ENCODE peak calls at places on chromosomes 13 and 19, in eight cellular contexts. C is ascending aorta, L is colonic mucosa, U is HFFc6, O is AG04450, Q is neural crest cell, A is transverse colon, G is H1. P is an unnamed sample.
A peak's percentile ranks its signal among the peaks of the same experiment; 100 is the strongest.

GRCh38 chr13:112802808-112803207 is 113.0 kb downstream of the ATP11A start:
- DNase-seq in C (no peak), L (no peak), U (no peak), O (no peak), Q (no peak), A (no peak), G (no peak), P (no peak)

GRCh38 chr19:1883784-1884183 is 1.5 kb downstream of the ABHD17A start:
- DNase-seq in C (no peak), L (no peak), U (no peak), O (no peak), Q (no peak), A (no peak), G (no peak), P (no peak)

GRCh38 chr19:52742516-52742915 is 7.7 kb upstream of the ZNF611 start:
- DNase-seq in C (no peak), L (no peak), U (no peak), O (no peak), Q (no peak), A (no peak), G (no peak), P (no peak)

GRCh38 chr19:11100064-11100463 is 10.8 kb downstream of the LDLR start:
- DNase-seq in C (no peak), L (no peak), U (no peak), O (no peak), Q (no peak), A (no peak), G (no peak), P (no peak)

GRCh38 chr19:30225615-30226463 is 146.3 kb upstream of the ZNF536 start:
- DNase-seq in C (no peak), L (no peak), U (no peak), O (no peak), Q (peak; percentile 6), A (no peak), G (no peak), P (no peak)

GRCh38 chr13:37386276-37386675 is 212.3 kb downstream of the POSTN start:
- DNase-seq in C (no peak), L (no peak), U (peak; percentile 45), O (no peak), Q (no peak), A (no peak), G (no peak), P (no peak)

GRCh38 chr13:78197231-78197630 is 278.6 kb upstream of the EDNRB start:
- DNase-seq in C (no peak), L (no peak), U (no peak), O (no peak), Q (no peak), A (no peak), G (no peak), P (no peak)

GRCh38 chr19:5799247-5800241 is 5.3 kb upstream of the NRTN start:
- DNase-seq in C (no peak), L (peak; percentile 45), U (no peak), O (no peak), Q (no peak), A (no peak), G (no peak), P (no peak)

GRCh38 chr19:43351998-43352746 is 1.3 kb upstream of the CD177 start:
- DNase-seq in C (no peak), L (no peak), U (no peak), O (no peak), Q (no peak), A (no peak), G (no peak), P (no peak)

GRCh38 chr13:88670509-88670908 is 999.3 kb downstream of the SLITRK5 start:
- DNase-seq in C (no peak), L (no peak), U (no peak), O (no peak), Q (no peak), A (no peak), G (no peak), P (no peak)

GRCh38 chr19:6464070-6464873 is at the start of gene CRB3:
- DNase-seq in C (no peak), L (peak; percentile 99), U (no peak), O (no peak), Q (no peak), A (peak; percentile 97), G (peak; percentile 80), P (no peak)

GRCh38 chr19:43651758-43652545 is 12.3 kb upstream of the CADM4 start:
- DNase-seq in C (no peak), L (peak; percentile 61), U (peak; percentile 51), O (peak; percentile 27), Q (peak; percentile 67), A (peak; percentile 65), G (no peak), P (no peak)

GRCh38 chr13:44410328-44410859 is 36.8 kb downstream of the SERP2 start:
- DNase-seq in C (peak; percentile 28), L (no peak), U (no peak), O (no peak), Q (no peak), A (peak; percentile 40), G (no peak), P (no peak)
- TF ChIP-seq CTCF in C (no peak), L (no peak), U (peak; percentile 20), O (no peak), Q (no peak), A (no peak), G (no peak), P (no peak)

GRCh38 chr13:98298599-98298998 is 121.5 kb upstream of the RNF113B start:
- DNase-seq in C (no peak), L (no peak), U (no peak), O (no peak), Q (no peak), A (no peak), G (no peak), P (no peak)
- TF ChIP-seq CTCF in C (no peak), L (no peak), U (no peak), O (no peak), Q (no peak), A (no peak), G (no peak), P (no peak)

GRCh38 chr19:3324405-3324856 is 42.0 kb upstream of the NFIC start:
- DNase-seq in C (no peak), L (peak; percentile 78), U (no peak), O (no peak), Q (peak; percentile 63), A (peak; percentile 78), G (no peak), P (no peak)
- TF ChIP-seq CTCF in C (peak; percentile 40), L (peak; percentile 58), U (peak; percentile 88), O (peak; percentile 72), Q (peak; percentile 70), A (peak; percentile 73), G (peak; percentile 76), P (peak; percentile 77)

GRCh38 chr13:103883152-103883551 is 816.9 kb upstream of the SLC10A2 start:
- DNase-seq in C (peak; percentile 81), L (peak; percentile 33), U (peak; percentile 49), O (peak; percentile 89), Q (peak; percentile 52), A (peak; percentile 50), G (peak; percentile 73), P (peak; percentile 86)
- TF ChIP-seq CTCF in C (no peak), L (no peak), U (peak; percentile 31), O (peak; percentile 75), Q (peak; percentile 72), A (peak; percentile 16), G (peak; percentile 66), P (peak; percentile 62)

GRCh38 chr13:96968027-96968426 is 26.2 kb downstream of the OXGR1 start:
- DNase-seq in C (no peak), L (no peak), U (no peak), O (no peak), Q (no peak), A (no peak), G (no peak), P (no peak)

GRCh38 chr13:96963786-96964475 is 30.3 kb downstream of the OXGR1 start:
- DNase-seq in C (no peak), L (no peak), U (no peak), O (no peak), Q (no peak), A (no peak), G (no peak), P (no peak)

GRCh38 chr13:96966415-96967102 is 27.7 kb downstream of the OXGR1 start:
- DNase-seq in C (no peak), L (no peak), U (no peak), O (no peak), Q (no peak), A (no peak), G (no peak), P (no peak)

GRCh38 chr13:96967248-96967745 is 27.0 kb downstream of the OXGR1 start:
- DNase-seq in C (no peak), L (no peak), U (no peak), O (no peak), Q (no peak), A (no peak), G (no peak), P (no peak)
- TF ChIP-seq CTCF in C (no peak), L (no peak), U (peak; percentile 71), O (no peak), Q (peak; percentile 27), A (peak; percentile 3), G (peak; percentile 11), P (no peak)

GRCh38 chr13:91817250-91817649 is 418.8 kb downstream of the GPC5 start:
- DNase-seq in C (no peak), L (no peak), U (no peak), O (no peak), Q (no peak), A (no peak), G (no peak), P (no peak)
- TF ChIP-seq CTCF in C (no peak), L (no peak), U (no peak), O (peak; percentile 36), Q (peak; percentile 36), A (no peak), G (no peak), P (peak; percentile 35)

P was measured in kidney epithelial cell.